ENCODE peak calls at places on chromosomes 1 and 21, in six cellular contexts. K is sigmoid colon, F is mammary epithelial cell, L is upper lobe of right lung, S is heart right ventricle, I is A549. G is an unnamed sample.

GRCh38 chr21:28729887-28730286 is 262.8 kb downstream of the LTN1 start:
- DNase-seq in F (no peak), S (no peak), I (no peak), L (no peak), K (no peak), G (no peak)

GRCh38 chr1:26287033-26287711 is 7.3 kb downstream of the SH3BGRL3 start:
- DNase-seq in I (no peak), S (peak), F (no peak), L (no peak), K (peak), G (no peak)

GRCh38 chr21:39867198-39867650 is at the start of gene PCP4:
- DNase-seq in I (peak), S (peak), K (peak), L (no peak), F (peak), G (no peak)

GRCh38 chr1:156230102-156230501 is 11.9 kb upstream of the BGLAP start:
- DNase-seq in I (no peak), S (no peak), K (no peak), L (no peak), F (no peak), G (no peak)

GRCh38 chr1:98556521-98557158 is 104.9 kb upstream of the SNX7 start:
- DNase-seq in S (no peak), I (peak), F (peak), K (no peak), L (no peak), G (no peak)

GRCh38 chr1:220430586-220430985 is 97.3 kb upstream of the MARK1 start:
- DNase-seq in F (no peak), I (no peak), L (no peak), S (no peak), K (no peak), G (no peak)

GRCh38 chr1:150808134-150808533 is at the start of gene CTSK:
- DNase-seq in L (no peak), S (peak), K (peak), I (no peak), F (no peak), G (no peak)

GRCh38 chr1:7004181-7004580 is 218.9 kb downstream of the CAMTA1 start:
- DNase-seq in L (no peak), S (no peak), I (no peak), F (no peak), K (no peak), G (no peak)

DNA sequence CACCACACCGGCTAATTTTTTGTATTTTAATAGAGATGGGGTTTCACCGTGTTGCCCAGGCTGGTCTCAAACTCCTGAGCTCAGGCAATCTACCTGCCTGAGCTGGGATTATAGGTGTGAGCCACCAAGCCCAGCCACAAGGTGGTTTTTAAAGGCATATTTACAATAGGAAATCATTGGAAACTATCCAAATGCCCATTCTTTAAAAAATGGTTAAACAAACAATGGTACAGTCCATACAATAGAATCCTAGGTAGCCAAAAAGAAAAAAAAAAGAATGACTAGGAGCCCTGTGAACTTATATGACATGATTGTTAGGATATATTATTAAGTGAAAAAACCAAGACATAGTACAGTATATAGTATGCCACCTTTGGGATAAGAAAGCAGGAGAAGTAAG is 5.3 kb downstream of the ATP2B4 start:
- DNase-seq in L (no peak), I (no peak), K (no peak), S (no peak), F (no peak), G (no peak)
- TF ChIP-seq CTCF in L (no peak), I (no peak), K (no peak), S (no peak), F (no peak), G (no peak)

DNA sequence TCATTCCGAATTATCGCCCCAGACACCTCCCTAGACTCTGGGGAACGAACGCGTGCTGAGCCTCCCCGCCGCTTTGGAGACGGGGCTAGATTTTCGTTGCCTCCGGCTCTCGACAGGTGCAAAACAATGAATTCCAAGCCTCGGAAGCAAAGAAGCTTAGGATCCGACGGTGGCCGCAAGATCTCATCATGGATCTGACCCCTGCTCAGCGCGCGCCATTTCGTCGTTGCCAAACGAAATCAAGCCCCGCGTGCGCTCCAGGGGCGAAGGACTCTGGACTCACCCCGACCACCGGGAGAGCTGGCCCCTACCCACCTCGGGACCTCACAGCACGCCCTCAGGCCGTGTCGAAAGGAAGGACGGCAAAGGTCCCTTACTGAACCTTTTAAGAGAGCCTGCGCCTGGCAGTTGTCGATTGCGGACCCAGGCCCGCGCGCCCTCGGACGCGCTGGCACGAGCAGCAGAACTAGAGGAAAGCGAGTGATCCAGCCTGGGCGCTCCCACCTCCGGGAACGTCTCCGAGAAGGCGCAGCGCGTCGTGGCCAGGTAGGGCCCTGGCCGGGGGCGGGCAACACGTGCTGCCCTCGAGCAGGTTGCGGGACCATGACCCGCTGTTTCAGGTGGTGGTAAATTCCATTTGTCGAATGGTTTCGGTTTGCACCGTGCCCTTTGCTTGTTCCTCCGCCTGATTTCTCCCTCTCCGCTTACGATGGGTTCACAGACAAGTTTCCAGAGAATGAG is 1.6 kb upstream of the RUNX3 start:
- DNase-seq in F (no peak), L (no peak), I (no peak), S (no peak), K (no peak), G (no peak)
- H3K4me3 ChIP-seq in F (no peak), L (peak), I (no peak), S (peak), K (no peak), G (peak)

GRCh38 chr1:59779949-59780348 is 34.8 kb upstream of the HOOK1 start:
- DNase-seq in S (no peak), F (no peak), I (no peak), K (no peak), L (no peak), G (no peak)

GRCh38 chr1:59771361-59771760 is 43.4 kb upstream of the HOOK1 start:
- DNase-seq in K (no peak), I (no peak), F (no peak), L (no peak), S (no peak), G (no peak)

GRCh38 chr1:59775480-59775879 is 39.3 kb upstream of the HOOK1 start:
- DNase-seq in F (no peak), K (no peak), I (no peak), L (no peak), S (no peak), G (no peak)

GRCh38 chr1:59776960-59777852 is 37.5 kb upstream of the HOOK1 start:
- DNase-seq in F (no peak), S (no peak), L (no peak), K (no peak), I (no peak), G (no peak)
- TF ChIP-seq CTCF in F (no peak), S (no peak), L (no peak), K (no peak), I (no peak), G (no peak)

DNA sequence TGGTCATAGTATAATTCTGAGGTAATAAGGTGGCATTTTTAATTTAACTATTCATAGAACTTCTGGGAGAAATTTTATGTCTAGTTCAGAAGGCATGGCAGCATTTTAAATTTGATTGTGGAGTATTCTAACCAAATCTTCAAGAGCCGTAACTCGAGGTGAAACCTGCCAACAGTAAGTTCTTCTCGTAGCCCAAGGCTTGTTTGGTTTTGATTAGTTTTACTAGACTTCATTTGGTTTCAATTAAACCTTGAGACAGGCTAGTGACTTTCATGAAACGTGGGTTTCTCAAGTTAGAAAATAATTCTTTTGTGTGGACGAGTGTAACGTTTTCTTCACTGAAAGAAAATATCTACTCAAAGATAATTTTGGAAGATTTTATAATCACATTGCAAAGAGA is 395.5 kb downstream of the USP25 start:
- DNase-seq in S (no peak), K (no peak), F (no peak), L (no peak), I (no peak), G (no peak)
- H3K4me3 ChIP-seq in S (peak), K (no peak), F (no peak), L (no peak), I (no peak), G (no peak)

GRCh38 chr1:180631766-180632325 is at the start of gene XPR1:
- DNase-seq in I (peak), S (peak), F (peak), K (peak), L (peak), G (peak)
- TF ChIP-seq CTCF in I (no peak), S (peak), F (peak), K (no peak), L (peak), G (peak)

GRCh38 chr1:111510003-111510380 is 6.6 kb upstream of the ADORA3 start:
- DNase-seq in K (peak), I (no peak), L (no peak), S (peak), F (no peak), G (no peak)

GRCh38 chr1:111505641-111506119 is 2.2 kb upstream of the ADORA3 start:
- DNase-seq in K (no peak), S (no peak), I (no peak), F (no peak), L (no peak), G (no peak)

GRCh38 chr1:111506561-111506960 is 3.1 kb upstream of the ADORA3 start:
- DNase-seq in I (no peak), L (no peak), K (no peak), S (no peak), F (no peak), G (no peak)

GRCh38 chr1:111504097-111504496 is 664 bp upstream of the ADORA3 start:
- DNase-seq in S (no peak), K (no peak), I (no peak), L (no peak), F (no peak), G (no peak)

GRCh38 chr1:111507411-111508201 is 4.2 kb upstream of the ADORA3 start:
- DNase-seq in F (peak), S (peak), K (peak), L (peak), I (peak), G (no peak)
- H3K4me3 ChIP-seq in F (no peak), S (peak), K (no peak), L (peak), I (peak), G (peak)

GRCh38 chr1:53826367-53826766 is 11.7 kb downstream of the NDC1 start:
- DNase-seq in F (no peak), L (no peak), S (no peak), K (no peak), I (peak), G (no peak)
- TF ChIP-seq CTCF in F (peak), L (no peak), S (no peak), K (no peak), I (no peak), G (no peak)

GRCh38 chr1:224884428-224884827 is 45.0 kb upstream of the DNAH14 start:
- DNase-seq in L (no peak), F (no peak), S (no peak), K (no peak), I (no peak), G (no peak)

GRCh38 chr1:224882264-224882663 is 47.2 kb upstream of the DNAH14 start:
- DNase-seq in S (no peak), F (no peak), L (no peak), I (no peak), K (no peak), G (no peak)

GRCh38 chr1:224881762-224882211 is 47.7 kb upstream of the DNAH14 start:
- DNase-seq in L (no peak), S (no peak), K (no peak), F (no peak), I (no peak), G (no peak)

GRCh38 chr1:224879404-224879803 is 50.1 kb upstream of the DNAH14 start:
- DNase-seq in S (no peak), F (peak), K (no peak), I (no peak), L (no peak), G (no peak)

GRCh38 chr1:224880593-224881307 is 48.7 kb upstream of the DNAH14 start:
- DNase-seq in F (no peak), I (peak), S (no peak), K (no peak), L (no peak), G (no peak)
- H3K4me3 ChIP-seq in F (no peak), I (no peak), S (no peak), K (no peak), L (no peak), G (no peak)

GRCh38 chr1:31401241-31401640 is 11.8 kb upstream of the SERINC2 start:
- DNase-seq in S (no peak), K (no peak), L (no peak), F (no peak), I (no peak), G (no peak)
- TF ChIP-seq CTCF in S (no peak), K (no peak), L (no peak), F (no peak), I (no peak), G (no peak)

GRCh38 chr1:207067695-207068094 is 14.6 kb downstream of the PFKFB2 start:
- DNase-seq in K (no peak), L (no peak), S (no peak), F (no peak), I (no peak), G (no peak)

GRCh38 chr1:207062058-207062457 is 9.0 kb downstream of the PFKFB2 start:
- DNase-seq in L (no peak), F (no peak), I (no peak), S (no peak), K (no peak), G (no peak)

GRCh38 chr1:207067185-207067584 is 14.1 kb downstream of the PFKFB2 start:
- DNase-seq in S (no peak), I (no peak), F (no peak), L (no peak), K (no peak), G (no peak)

GRCh38 chr1:207063014-207063413 is 9.9 kb downstream of the PFKFB2 start:
- DNase-seq in L (no peak), F (no peak), I (no peak), S (no peak), K (no peak), G (no peak)

GRCh38 chr1:207064546-207064945 is 11.5 kb downstream of the PFKFB2 start:
- DNase-seq in I (no peak), L (peak), S (peak), F (no peak), K (no peak), G (no peak)
- H3K4me3 ChIP-seq in I (no peak), L (no peak), S (no peak), F (no peak), K (no peak), G (no peak)

G was measured in thoracic aorta.